ENCODE peak calls at places on chromosomes 12 and 14, in four cellular contexts. O is CD4-positive, alpha-beta T cell; E is H54; U is fibroblast of lung. B is an unnamed sample.
A peak's percentile ranks its signal among the peaks of the same experiment; 100 is the strongest.

GRCh38 chr12:69046372-69046771 is 113.4 kb upstream of the CPM start:
- DNase-seq in U (peak; percentile 30), O (no peak), E (no peak), B (peak; percentile 60)

GRCh38 chr12:117261267-117261666 is 71.0 kb upstream of the FBXO21 start:
- DNase-seq in O (no peak), U (peak; percentile 21), E (no peak), B (peak; percentile 10)

GRCh38 chr14:67883717-67884116 is 64.1 kb downstream of the RAD51B start:
- DNase-seq in U (peak; percentile 21), E (no peak), O (no peak), B (peak; percentile 14)

GRCh38 chr12:45402288-45402687 is 186.4 kb downstream of the ANO6 start:
- DNase-seq in U (no peak), O (no peak), E (no peak), B (no peak)

GRCh38 chr12:124506145-124506831 is 61.1 kb downstream of the NCOR2 start:
- DNase-seq in E (no peak), O (no peak), U (peak; percentile 77), B (no peak)

GRCh38 chr12:63103489-63104131 is 47.4 kb downstream of the AVPR1A start:
- DNase-seq in E (no peak), U (peak; percentile 7), O (no peak), B (no peak)

GRCh38 chr12:40980346-40981005 is 207.6 kb upstream of the PDZRN4 start:
- DNase-seq in U (peak; percentile 59), O (no peak), E (no peak), B (peak; percentile 58)

GRCh38 chr12:2212971-2213869 is 160.4 kb downstream of the CACNA1C start:
- DNase-seq in E (no peak), O (no peak), U (peak; percentile 50), B (no peak)

GRCh38 chr12:49662998-49663843 is 39.9 kb downstream of the PRPF40B start:
- DNase-seq in E (peak; percentile 85), O (peak; percentile 61), U (peak; percentile 80), B (peak; percentile 76)

GRCh38 chr12:84658877-84659276 is 253.7 kb downstream of the SLC6A15 start:
- DNase-seq in U (no peak), E (no peak), O (no peak), B (no peak)

GRCh38 chr12:57983858-57984505 is 42.6 kb downstream of the ATP23 start:
- DNase-seq in U (no peak), E (no peak), O (no peak), B (no peak)

GRCh38 chr14:80762829-80763228 is 178.7 kb downstream of the CEP128 start:
- DNase-seq in O (no peak), U (peak; percentile 43), E (no peak), B (no peak)

GRCh38 chr14:78022059-78022458 is 148.1 kb upstream of the NRXN3 start:
- DNase-seq in E (peak; percentile 40), O (no peak), U (peak; percentile 58), B (peak; percentile 39)

GRCh38 chr14:32491413-32492016 is 162.4 kb downstream of the AKAP6 start:
- DNase-seq in O (no peak), E (no peak), U (no peak), B (no peak)

GRCh38 chr12:53427905-53428594 is 4.4 kb downstream of the AMHR2 start:
- DNase-seq in O (no peak), E (peak; percentile 88), U (peak; percentile 95), B (no peak)

GRCh38 chr12:128250091-128250490 is 16.9 kb upstream of the TMEM132C start:
- DNase-seq in E (no peak), O (no peak), U (no peak), B (no peak)

GRCh38 chr14:92651793-92652382 is 96.5 kb downstream of the LGMN start:
- DNase-seq in U (no peak), O (no peak), E (no peak), B (no peak)

GRCh38 chr14:52314521-52315354 is 626 bp downstream of the PTGER2 start:
- DNase-seq in O (peak; percentile 15), E (no peak), U (peak; percentile 43), B (no peak)

GRCh38 chr14:87264386-87264785 is 728.6 kb downstream of the GALC start:
- DNase-seq in U (no peak), E (no peak), O (no peak), B (no peak)

B was measured in foreskin melanocyte.